ENCODE peak calls at places on chromosomes 16 and 17, in nine cellular contexts. P is GM12878, T is Peyer's patch, L is IMR-90, N is tibial artery, U is heart right ventricle, A is lung, F is colonic mucosa, I is upper lobe of right lung. H is an unnamed sample. For H3K4me1, the result is how much of the 10 kb centered on the place peaks cover.

GRCh38 chr17:13642188-13642587 is 40.5 kb upstream of the HS3ST3A1 start:
- DNase-seq in P (no peak), T (no peak), L (no peak), N (no peak), U (peak), A (no peak), F (no peak), I (no peak), H (no peak)

GRCh38 chr16:82655315-82655714 is 28.5 kb downstream of the CDH13 start:
- DNase-seq in P (peak), T (peak), L (peak), N (no peak), U (peak), A (no peak), F (peak), I (no peak), H (peak)

GRCh38 chr17:28950017-28950751 is 1.1 kb downstream of the PHF12 start:
- DNase-seq in P (no peak), T (peak), L (peak), N (peak), U (peak), A (peak), F (peak), I (peak), H (no peak)

GRCh38 chr17:48550313-48551205 is 5.7 kb upstream of the HOXB2 start:
- DNase-seq in P (no peak), T (no peak), L (peak), N (no peak), U (no peak), A (no peak), F (no peak), I (no peak), H (no peak)

GRCh38 chr16:57341441-57342303 is 16.9 kb upstream of the CCL22 start:
- DNase-seq in P (no peak), T (no peak), L (peak), N (no peak), U (no peak), A (peak), F (peak), I (no peak), H (peak)

GRCh38 chr17:1379930-1380313 is 20.1 kb downstream of the YWHAE start:
- DNase-seq in P (peak), T (no peak), L (no peak), N (no peak), U (no peak), A (no peak), F (no peak), I (no peak), H (no peak)

GRCh38 chr16:85659336-85659735 is 29.4 kb downstream of the GINS2 start:
- DNase-seq in P (no peak), T (no peak), L (no peak), N (no peak), U (peak), A (no peak), F (no peak), I (no peak), H (no peak)

GRCh38 chr17:64216030-64216384 is 47.1 kb downstream of the TEX2 start:
- DNase-seq in P (no peak), T (no peak), L (peak), N (no peak), U (no peak), A (no peak), F (no peak), I (no peak), H (no peak)

GRCh38 chr17:49795372-49795771 is 6.9 kb downstream of the KAT7 start:
- DNase-seq in P (no peak), T (no peak), L (no peak), N (no peak), U (no peak), A (no peak), F (no peak), I (no peak), H (no peak)

GRCh38 chr16:81440888-81441663 is 3.5 kb upstream of the CMIP start:
- DNase-seq in P (no peak), T (no peak), L (no peak), N (no peak), U (no peak), A (no peak), F (no peak), I (no peak), H (no peak)

GRCh38 chr17:74773871-74774286 is 2.3 kb downstream of the NAT9 start:
- DNase-seq in P (no peak), T (no peak), L (peak), N (no peak), U (no peak), A (no peak), F (no peak), I (no peak), H (no peak)

GRCh38 chr17:45021607-45022287 is 29.7 kb downstream of the DCAKD start:
- DNase-seq in P (no peak), T (peak), L (peak), N (peak), U (peak), A (peak), F (peak), I (peak), H (peak)

GRCh38 chr16:29743827-29744531 is 1.8 kb downstream of the C16orf54 start:
- DNase-seq in P (no peak), T (peak), L (no peak), N (no peak), U (no peak), A (no peak), F (peak), I (no peak), H (no peak)

GRCh38 chr16:17939723-17940122 is 396.8 kb downstream of the NPIPA8 start:
- DNase-seq in P (no peak), T (no peak), L (no peak), N (no peak), U (no peak), A (no peak), F (no peak), I (no peak), H (no peak)

GRCh38 chr16:87877942-87878507 is 8.7 kb upstream of the SLC7A5 start:
- DNase-seq in P (no peak), T (no peak), L (no peak), N (no peak), U (no peak), A (no peak), F (no peak), I (no peak), H (no peak)

GRCh38 chr16:53848277-53848942 is 144.5 kb downstream of the FTO start:
- DNase-seq in P (no peak), T (no peak), L (no peak), N (no peak), U (no peak), A (no peak), F (no peak), I (no peak), H (no peak)

GRCh38 chr16:52563767-52564611 is 17.0 kb upstream of the TOX3 start:
- DNase-seq in P (no peak), T (no peak), L (no peak), N (no peak), U (no peak), A (no peak), F (peak), I (no peak), H (no peak)

GRCh38 chr16:88398874-88399178 is 16.1 kb downstream of the ZNF469 start:
- DNase-seq in P (no peak), T (no peak), L (no peak), N (no peak), U (no peak), A (no peak), F (no peak), I (no peak), H (no peak)

GRCh38 chr16:57892041-57892440 is 78.9 kb downstream of the CNGB1 start:
- DNase-seq in P (no peak), T (no peak), L (peak), N (no peak), U (no peak), A (no peak), F (no peak), I (no peak), H (peak)

GRCh38 chr17:386145-386876 is 33.7 kb upstream of the RPH3AL start:
- DNase-seq in P (no peak), T (peak), L (no peak), N (peak), U (peak), A (peak), F (peak), I (peak), H (no peak)

GRCh38 chr16:46903255-46903905 is 19.2 kb downstream of the GPT2 start:
- DNase-seq in P (no peak), T (no peak), L (no peak), N (no peak), U (no peak), A (no peak), F (peak), I (no peak), H (no peak)

GRCh38 chr17:80425835-80426426 is 11.0 kb downstream of the ENDOV start:
- DNase-seq in P (no peak), T (no peak), L (no peak), N (peak), U (no peak), A (no peak), F (no peak), I (no peak), H (no peak)

GRCh38 chr17:57739402-57740224 is 5.5 kb downstream of the CCDC182 start:
- DNase-seq in P (no peak), T (no peak), L (no peak), N (no peak), U (no peak), A (no peak), F (peak), I (no peak), H (peak)

GRCh38 chr16:83935858-83936255 is 17.2 kb upstream of the OSGIN1 start:
- DNase-seq in P (no peak), T (no peak), L (no peak), N (no peak), U (no peak), A (no peak), F (no peak), I (no peak), H (no peak)

GRCh38 chr17:7045492-7046126 is 1.7 kb upstream of the SLC16A11 start:
- DNase-seq in P (peak), T (peak), L (peak), N (no peak), U (no peak), A (no peak), F (peak), I (no peak), H (peak)

GRCh38 chr17:57195790-57196460 is 60.4 kb upstream of the MSI2 start:
- DNase-seq in P (no peak), T (no peak), L (no peak), N (no peak), U (no peak), A (no peak), F (no peak), I (no peak), H (peak)

GRCh38 chr17:77213778-77214132 is 73.0 kb downstream of the SEC14L1 start:
- DNase-seq in P (no peak), T (no peak), L (no peak), N (no peak), U (no peak), A (no peak), F (no peak), I (no peak), H (no peak)
- H3K4me1 ChIP-seq in P (under half), T (under half), L (under half), N (under half), U (half or more), A (under half), F (under half), I (under half), H (under half)

DNA sequence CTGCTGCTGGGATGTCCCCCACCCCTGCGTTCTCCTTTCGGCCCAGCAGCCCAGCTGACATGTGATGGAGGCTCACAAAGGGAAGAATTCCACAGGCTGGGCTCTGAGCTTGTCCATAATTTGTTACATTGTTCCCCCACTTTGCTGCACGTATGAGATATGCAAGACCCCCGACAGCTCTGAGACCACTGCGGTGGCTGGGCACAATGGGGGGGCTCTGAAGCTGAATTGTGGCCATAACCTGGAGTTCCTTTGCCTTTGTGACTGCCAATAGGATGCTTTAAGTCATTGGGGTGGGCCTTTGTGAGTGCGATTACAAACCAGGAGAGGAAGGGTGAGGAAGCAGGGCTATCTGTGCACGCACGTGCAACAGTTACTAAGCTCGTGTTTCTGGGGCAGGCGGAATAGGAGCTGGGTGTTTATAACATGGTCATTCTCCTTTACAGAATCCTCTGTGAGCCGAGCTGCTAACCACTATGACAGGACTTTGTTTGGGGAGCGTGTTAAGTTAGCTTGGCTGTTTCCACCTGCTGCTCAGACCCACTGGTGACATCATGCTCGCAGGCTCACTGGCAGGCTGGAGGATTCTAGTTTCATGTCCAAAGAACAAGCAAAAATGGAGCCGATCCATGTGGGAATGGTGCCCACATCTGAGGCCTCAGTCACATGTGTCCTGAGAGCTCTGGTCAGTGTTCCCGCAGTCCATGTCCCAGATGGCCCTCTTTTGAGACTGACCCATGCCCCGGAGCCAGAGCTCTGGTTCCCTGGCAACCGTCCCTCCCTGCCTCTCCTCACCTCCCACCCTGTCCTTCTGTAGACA is 208.3 kb upstream of the SALL1 start:
- DNase-seq in P (no peak), T (no peak), L (peak), N (no peak), U (peak), A (no peak), F (no peak), I (no peak), H (no peak)
- H3K27ac ChIP-seq in P (no peak), T (no peak), L (no peak), N (no peak), U (no peak), A (no peak), F (no peak), I (no peak), H (no peak)

GRCh38 chr17:38868095-38868967 is 1.5 kb upstream of the LASP1 start:
- DNase-seq in P (peak), T (peak), L (peak), N (peak), U (peak), A (peak), F (peak), I (no peak), H (peak)

GRCh38 chr17:38869647-38870258 is at the start of gene LASP1:
- DNase-seq in P (peak), T (peak), L (peak), N (peak), U (peak), A (peak), F (peak), I (peak), H (peak)

GRCh38 chr17:38864636-38865398 is 5.0 kb upstream of the LASP1 start:
- DNase-seq in P (no peak), T (no peak), L (peak), N (no peak), U (no peak), A (no peak), F (no peak), I (no peak), H (peak)

GRCh38 chr17:38868968-38869646 is 751 bp upstream of the LASP1 start:
- DNase-seq in P (peak), T (peak), L (peak), N (peak), U (peak), A (peak), F (peak), I (peak), H (peak)

GRCh38 chr17:38867179-38867994 is 2.5 kb upstream of the LASP1 start:
- DNase-seq in P (peak), T (peak), L (peak), N (peak), U (peak), A (peak), F (peak), I (no peak), H (peak)
- TF ChIP-seq CTCF in P (peak), T (peak), L (peak), N (peak), U (peak), A (no peak), F (no peak), I (peak), H (peak)

DNA sequence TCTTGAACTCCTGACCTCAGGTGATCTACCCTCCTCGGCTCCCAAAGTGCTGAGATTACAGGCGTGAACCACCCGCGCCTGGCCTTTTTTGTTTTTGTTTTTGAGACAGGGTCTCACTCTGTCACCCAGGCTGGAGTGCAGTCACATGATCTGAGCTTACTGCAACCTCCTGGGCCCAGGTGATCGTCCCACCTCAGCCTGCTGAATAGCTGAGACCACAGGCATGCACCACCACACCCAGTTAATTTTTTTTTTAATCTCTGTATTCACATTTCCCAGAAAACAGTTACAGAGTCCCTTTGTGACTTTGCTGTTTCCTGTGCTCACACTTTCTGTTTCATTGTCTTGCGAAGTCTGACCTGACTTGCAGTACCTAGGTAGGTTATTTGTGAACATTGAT is 2.7 kb downstream of the CLUAP1 start:
- DNase-seq in P (no peak), T (peak), L (no peak), N (peak), U (no peak), A (no peak), F (no peak), I (peak), H (peak)
- H3K4me1 ChIP-seq in P (under half), T (under half), L (under half), N (under half), U (under half), A (under half), F (under half), I (under half), H (under half)

GRCh38 chr16:818592-818991 is 18.1 kb upstream of the GNG13 start:
- DNase-seq in P (no peak), T (no peak), L (no peak), N (no peak), U (no peak), A (no peak), F (no peak), I (no peak), H (no peak)
- H3K27ac ChIP-seq in P (no peak), T (no peak), L (no peak), N (no peak), U (no peak), A (no peak), F (no peak), I (no peak), H (no peak)

GRCh38 chr17:72558971-72559476 is 438.2 kb downstream of the SOX9 start:
- DNase-seq in P (no peak), T (no peak), L (no peak), N (no peak), U (no peak), A (no peak), F (no peak), I (no peak), H (no peak)

GRCh38 chr17:72553051-72553755 is 432.4 kb downstream of the SOX9 start:
- DNase-seq in P (no peak), T (no peak), L (no peak), N (peak), U (no peak), A (no peak), F (no peak), I (peak), H (no peak)

GRCh38 chr17:72556944-72557826 is 436.4 kb downstream of the SOX9 start:
- DNase-seq in P (no peak), T (peak), L (peak), N (no peak), U (peak), A (peak), F (peak), I (peak), H (peak)

GRCh38 chr17:72555052-72555451 is 434.2 kb downstream of the SOX9 start:
- DNase-seq in P (no peak), T (no peak), L (no peak), N (no peak), U (no peak), A (no peak), F (no peak), I (no peak), H (no peak)

GRCh38 chr17:72554508-72554907 is 433.7 kb downstream of the SOX9 start:
- DNase-seq in P (no peak), T (no peak), L (no peak), N (no peak), U (no peak), A (no peak), F (no peak), I (peak), H (no peak)
- TF ChIP-seq CTCF in P (no peak), T (no peak), L (no peak), N (no peak), U (no peak), A (no peak), F (no peak), I (no peak), H (no peak)

DNA sequence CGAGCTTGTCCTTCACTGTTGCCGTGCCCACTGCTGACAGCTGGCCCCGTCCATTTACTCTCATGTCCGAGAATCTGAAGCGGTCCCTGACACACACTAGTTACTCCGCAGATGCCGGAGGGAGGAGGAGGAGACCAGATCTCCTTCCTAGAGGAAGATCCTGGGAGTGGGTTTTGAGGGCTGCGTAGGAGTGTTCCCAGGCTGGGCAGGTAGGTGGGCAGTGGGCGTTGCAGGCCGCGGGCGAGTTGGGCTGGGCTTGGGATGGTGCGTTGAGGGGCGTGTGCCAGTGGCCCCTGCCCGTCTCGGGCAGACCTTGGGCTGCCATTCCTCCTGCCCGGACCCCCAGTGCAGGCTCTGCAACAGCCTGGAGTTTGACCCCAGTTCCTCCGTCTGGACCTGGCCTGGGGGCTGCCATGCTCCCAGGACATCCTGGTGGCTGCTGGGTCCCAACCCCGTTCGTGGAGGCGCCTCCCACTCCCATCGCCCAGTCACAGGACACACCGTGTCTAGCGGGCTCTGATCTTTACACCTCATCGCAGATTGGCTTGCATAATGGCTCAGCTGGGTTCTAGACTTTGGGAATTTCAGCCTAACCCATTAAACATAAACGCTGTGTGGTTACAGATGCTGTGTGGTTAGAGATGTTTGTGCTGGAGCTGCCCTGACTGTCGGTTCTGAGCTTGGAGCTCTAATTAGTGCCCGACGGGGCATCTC is 22.8 kb downstream of the CACNA1H start:
- DNase-seq in P (no peak), T (no peak), L (peak), N (no peak), U (no peak), A (no peak), F (no peak), I (no peak), H (no peak)
- H3K4me1 ChIP-seq in P (under half), T (under half), L (under half), N (under half), U (under half), A (under half), F (under half), I (under half), H (under half)

DNA sequence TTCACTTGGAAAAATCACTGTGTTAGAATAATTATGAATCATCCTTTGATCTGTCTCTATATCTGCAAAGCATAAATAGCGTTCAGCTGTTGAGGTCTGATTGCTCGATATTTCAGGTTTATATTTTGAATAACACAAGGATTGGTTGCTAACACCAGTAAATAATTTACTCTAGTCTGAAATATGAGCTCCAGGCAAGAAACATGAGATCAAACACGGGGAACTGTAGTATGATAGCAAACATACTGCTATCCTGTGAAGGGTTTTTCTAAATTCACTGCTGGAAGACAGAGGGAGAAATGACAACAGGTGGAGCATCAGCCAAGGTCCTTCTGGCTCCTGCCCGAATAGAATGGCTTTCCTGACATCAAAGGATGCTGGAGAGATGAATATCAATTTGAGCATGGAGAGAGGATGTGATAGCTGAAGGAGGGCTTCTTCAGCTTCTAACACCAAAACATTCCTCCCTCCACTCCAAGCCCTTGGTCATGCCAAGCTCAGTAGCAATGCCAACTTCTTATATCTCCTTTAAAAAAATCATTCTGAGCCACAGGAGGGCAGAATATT is 450.3 kb downstream of the SHISA9 start:
- DNase-seq in P (no peak), T (no peak), L (no peak), N (no peak), U (no peak), A (no peak), F (no peak), I (no peak), H (no peak)
- H3K27ac ChIP-seq in P (no peak), T (no peak), L (no peak), N (no peak), U (no peak), A (no peak), F (no peak), I (no peak), H (no peak)

H was measured in foreskin keratinocyte.